ENCODE peak calls at places on chromosomes 1 and 21, in six cellular contexts. A is heart left ventricle, E is left ventricle myocardium inferior, P is uterus, J is A673, F is mesendoderm. X is an unnamed sample.

GRCh38 chr1:206723500-206724472 is 39.1 kb downstream of the MAPKAPK2 start:
- DNase-seq in A (no peak), E (peak; percentile 40), P (peak; percentile 54), J (no peak), F (peak; percentile 81), X (no peak)

GRCh38 chr1:5564578-5565257 is 427.5 kb downstream of the NPHP4 start:
- DNase-seq in A (no peak), E (no peak), P (no peak), J (no peak), F (no peak), X (peak; percentile 75)

GRCh38 chr1:11434506-11434905 is 44.4 kb upstream of the DISP3 start:
- DNase-seq in A (no peak), E (no peak), P (no peak), J (no peak), F (no peak), X (no peak)

GRCh38 chr1:90122679-90123340 is 127.9 kb downstream of the ZNF326 start:
- DNase-seq in A (no peak), E (no peak), P (no peak), J (no peak), F (no peak), X (no peak)

GRCh38 chr1:193537266-193538003 is 351.0 kb upstream of the B3GALT2 start:
- DNase-seq in A (no peak), E (no peak), P (no peak), J (no peak), F (no peak), X (no peak)

GRCh38 chr1:198693321-198693720 is 54.5 kb downstream of the PTPRC start:
- DNase-seq in A (no peak), E (no peak), P (no peak), J (no peak), F (no peak), X (no peak)

GRCh38 chr1:45530632-45531135 is 9.0 kb upstream of the PRDX1 start:
- DNase-seq in A (no peak), E (no peak), P (no peak), J (no peak), F (no peak), X (no peak)

GRCh38 chr1:58592521-58593134 is 15.6 kb upstream of the TACSTD2 start:
- DNase-seq in A (peak; percentile 73), E (peak; percentile 57), P (peak; percentile 75), J (peak; percentile 18), F (peak; percentile 56), X (no peak)

GRCh38 chr1:47651311-47652089 is 213.7 kb downstream of the FOXD2 start:
- DNase-seq in A (peak; percentile 21), E (no peak), P (no peak), J (no peak), F (no peak), X (no peak)

GRCh38 chr1:31904339-31905092 is 33.7 kb downstream of the PTP4A2 start:
- DNase-seq in A (peak; percentile 72), E (peak; percentile 39), P (no peak), J (no peak), F (no peak), X (no peak)

GRCh38 chr1:6180215-6180577 is at the start of gene CHD5:
- DNase-seq in A (no peak), E (no peak), P (no peak), J (peak; percentile 50), F (peak; percentile 69), X (no peak)

GRCh38 chr1:53617382-53618217 is 121.4 kb downstream of the GLIS1 start:
- DNase-seq in A (peak; percentile 33), E (no peak), P (peak; percentile 2), J (no peak), F (no peak), X (no peak)

GRCh38 chr1:67832737-67833594 is at the start of gene GNG12:
- DNase-seq in A (peak; percentile 85), E (peak; percentile 75), P (peak; percentile 73), J (peak; percentile 76), F (peak; percentile 95), X (no peak)

GRCh38 chr1:85571830-85572229 is 8.7 kb upstream of the CCN1 start:
- DNase-seq in A (no peak), E (no peak), P (no peak), J (no peak), F (no peak), X (no peak)

GRCh38 chr1:7770620-7770938 is 517 bp upstream of the VAMP3 start:
- DNase-seq in A (no peak), E (no peak), P (no peak), J (no peak), F (no peak), X (no peak)

GRCh38 chr1:84665703-84666317 is 24.5 kb downstream of the SSX2IP start:
- DNase-seq in A (no peak), E (no peak), P (no peak), J (no peak), F (no peak), X (no peak)

GRCh38 chr1:27605796-27606707 is 2.1 kb upstream of the AHDC1 start:
- DNase-seq in A (peak; percentile 1), E (no peak), P (peak; percentile 66), J (peak; percentile 81), F (peak; percentile 90), X (no peak)

GRCh38 chr1:155983191-155984023 is 5.1 kb upstream of the ARHGEF2 start:
- DNase-seq in A (peak; percentile 84), E (peak; percentile 80), P (peak; percentile 85), J (peak; percentile 89), F (peak; percentile 94), X (no peak)

GRCh38 chr1:208006258-208006920 is 95.5 kb upstream of the CD34 start:
- DNase-seq in A (no peak), E (no peak), P (no peak), J (no peak), F (no peak), X (no peak)

GRCh38 chr1:17120962-17121837 is 1.9 kb upstream of the PADI2 start:
- DNase-seq in A (no peak), E (no peak), P (no peak), J (peak; percentile 71), F (no peak), X (no peak)

GRCh38 chr1:17123196-17124045 is 4.2 kb upstream of the PADI2 start:
- DNase-seq in A (no peak), E (no peak), P (no peak), J (no peak), F (no peak), X (no peak)

GRCh38 chr1:17121881-17122280 is 2.6 kb upstream of the PADI2 start:
- DNase-seq in A (no peak), E (no peak), P (no peak), J (no peak), F (no peak), X (no peak)

GRCh38 chr1:17120483-17120882 is 1.2 kb upstream of the PADI2 start:
- DNase-seq in A (no peak), E (no peak), P (no peak), J (no peak), F (no peak), X (no peak)

DNA sequence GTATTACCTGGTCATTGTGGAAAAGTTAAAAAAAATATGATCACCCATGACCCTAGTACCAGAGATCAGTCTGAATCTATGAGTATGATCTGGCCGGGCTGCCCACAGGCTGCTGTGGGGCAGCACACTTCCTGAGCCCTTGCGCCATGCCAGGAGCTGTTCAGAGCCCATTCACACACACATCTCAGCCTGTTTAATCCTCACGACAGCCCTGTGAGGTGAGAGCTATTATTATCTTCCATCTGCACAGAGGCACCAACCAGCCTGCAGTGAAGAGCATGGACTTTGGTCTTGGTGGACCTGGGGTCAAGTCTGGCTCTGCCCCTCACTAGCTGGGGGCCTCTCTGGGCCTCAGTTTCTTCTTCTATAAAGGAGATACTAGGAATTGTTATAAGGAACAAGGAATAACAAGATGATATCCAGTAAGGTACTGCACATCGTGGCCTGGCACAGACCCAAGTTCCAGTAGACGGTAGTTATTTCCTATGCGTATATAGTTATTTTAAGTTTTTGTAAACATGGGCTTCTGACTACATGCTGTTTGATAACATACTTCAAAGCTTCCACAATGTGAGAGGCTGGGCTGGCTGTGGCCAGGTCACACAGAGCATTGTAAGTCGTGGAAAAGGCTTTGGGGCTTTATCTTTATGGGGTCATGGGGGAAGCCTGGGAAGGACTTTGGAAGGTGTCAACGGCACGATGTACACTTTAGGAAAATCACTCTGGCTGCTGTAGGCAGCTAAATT is 3.4 kb upstream of the PADI2 start:
- DNase-seq in A (no peak), E (no peak), P (no peak), J (no peak), F (no peak), X (no peak)
- H3K27ac ChIP-seq in A (no peak overlapping the region), E (no peak overlapping the region), P (no peak overlapping the region), J (no peak overlapping the region), F (no peak overlapping the region), X (no peak overlapping the region)

GRCh38 chr1:15598436-15598835 is 13.6 kb upstream of the AGMAT start:
- DNase-seq in A (no peak), E (no peak), P (no peak), J (no peak), F (no peak), X (no peak)

GRCh38 chr1:15605398-15606080 is 11.7 kb upstream of the DDI2 start:
- DNase-seq in A (no peak), E (no peak), P (no peak), J (no peak), F (no peak), X (no peak)

GRCh38 chr1:15603050-15603965 is 13.9 kb upstream of the DDI2 start:
- DNase-seq in A (peak; percentile 98), E (peak; percentile 97), P (peak; percentile 97), J (peak; percentile 98), F (peak; percentile 98), X (peak; percentile 99)
- H3K27ac ChIP-seq in A (peak overlapping the region; percentile 85), E (peak overlapping the region; percentile 87), P (peak overlapping the region; percentile 75), J (peak overlapping the region; percentile 25), F (no peak overlapping the region), X (peak overlapping the region; percentile 83)

GRCh38 chr1:2350486-2350885 is 40.9 kb downstream of the MORN1 start:
- DNase-seq in A (peak; percentile 33), E (no peak), P (no peak), J (no peak), F (no peak), X (no peak)

GRCh38 chr1:2349821-2350220 is 41.5 kb downstream of the MORN1 start:
- DNase-seq in A (peak; percentile 21), E (peak; percentile 5), P (no peak), J (no peak), F (no peak), X (no peak)

GRCh38 chr1:2351723-2352122 is 39.6 kb downstream of the MORN1 start:
- DNase-seq in A (no peak), E (peak; percentile 3), P (no peak), J (no peak), F (no peak), X (no peak)

GRCh38 chr1:2352341-2353214 is 38.8 kb downstream of the MORN1 start:
- DNase-seq in A (peak; percentile 64), E (peak; percentile 19), P (no peak), J (no peak), F (no peak), X (no peak)

GRCh38 chr1:2350911-2351655 is 40.3 kb downstream of the MORN1 start:
- DNase-seq in A (peak; percentile 60), E (peak; percentile 10), P (no peak), J (no peak), F (no peak), X (no peak)
- H3K27ac ChIP-seq in A (no peak overlapping the region), E (no peak overlapping the region), P (no peak overlapping the region), J (no peak overlapping the region), F (no peak overlapping the region), X (no peak overlapping the region)

DNA sequence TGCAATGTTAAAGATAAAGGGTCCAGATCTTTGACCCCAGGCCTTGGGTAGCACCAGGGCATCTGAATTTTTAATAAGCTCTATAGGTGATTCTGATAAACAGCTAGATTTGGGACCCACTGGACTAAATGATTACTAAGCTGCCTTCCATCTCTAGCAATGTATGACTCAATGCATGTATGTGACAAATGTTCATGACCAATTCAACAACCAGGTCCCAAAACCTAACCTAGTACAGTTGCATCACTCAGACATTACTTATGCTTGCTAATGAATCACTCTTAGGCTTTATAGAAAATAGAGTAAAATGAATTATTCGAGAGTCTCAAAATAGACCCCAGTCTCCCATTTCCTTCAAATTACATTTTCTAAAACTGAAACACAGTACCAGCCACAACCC is 35.5 kb downstream of the RCAN1 start:
- DNase-seq in A (no peak), E (no peak), P (no peak), J (no peak), F (no peak), X (no peak)
- H3K27ac ChIP-seq in A (peak overlapping the region; percentile 79), E (peak overlapping the region; percentile 91), P (no peak overlapping the region), J (no peak overlapping the region), F (no peak overlapping the region), X (peak overlapping the region; percentile 66)

X was measured in esophagus muscularis mucosa.